ENCODE peak calls at places on chromosomes 16 and 17, in seven cellular contexts. One of them, this sample, is unnamed.

GRCh38 chr16:17885659-17886200 is 415.0 kb upstream of the XYLT1 start:
- DNase-seq in HepG2: no peak
- DNase-seq in A549: no peak
- DNase-seq in right lobe of liver: no peak
- DNase-seq in breast epithelium: no peak
- DNase-seq in testis: no peak
- DNase-seq in transverse colon: no peak
- DNase-seq in this sample: no peak

GRCh38 chr17:78329263-78330059 is 30.4 kb downstream of the SOCS3 start:
- DNase-seq in transverse colon: no peak
- DNase-seq in breast epithelium: no peak
- DNase-seq in HepG2: no peak
- DNase-seq in testis: no peak
- DNase-seq in A549: no peak
- DNase-seq in right lobe of liver: no peak
- DNase-seq in this sample: no peak

GRCh38 chr17:4636474-4637100 is 4.9 kb downstream of the ALOX15 start:
- DNase-seq in A549: no peak
- DNase-seq in right lobe of liver: no peak
- DNase-seq in breast epithelium: no peak
- DNase-seq in HepG2: no peak
- DNase-seq in testis: no peak
- DNase-seq in transverse colon: no peak
- DNase-seq in this sample: no peak

GRCh38 chr16:68319185-68319908 is 8.5 kb downstream of the PRMT7 start:
- DNase-seq in testis: no peak
- DNase-seq in transverse colon: no peak
- DNase-seq in HepG2: no peak
- DNase-seq in A549: no peak
- DNase-seq in breast epithelium: no peak
- DNase-seq in right lobe of liver: no peak
- DNase-seq in this sample: no peak

GRCh38 chr17:29557085-29557697 is 9.6 kb downstream of the ABHD15 start:
- DNase-seq in right lobe of liver: peak; percentile 66
- DNase-seq in testis: no peak
- DNase-seq in A549: no peak
- DNase-seq in HepG2: no peak
- DNase-seq in transverse colon: no peak
- DNase-seq in breast epithelium: no peak
- DNase-seq in this sample: no peak

GRCh38 chr17:13650096-13650675 is 48.5 kb upstream of the HS3ST3A1 start:
- DNase-seq in HepG2: no peak
- DNase-seq in A549: no peak
- DNase-seq in transverse colon: no peak
- DNase-seq in right lobe of liver: no peak
- DNase-seq in breast epithelium: no peak
- DNase-seq in testis: no peak
- DNase-seq in this sample: no peak

GRCh38 chr16:66324785-66325184 is 41.7 kb upstream of the CDH5 start:
- DNase-seq in testis: no peak
- DNase-seq in breast epithelium: no peak
- DNase-seq in A549: peak; percentile 64
- DNase-seq in HepG2: peak; percentile 23
- DNase-seq in right lobe of liver: no peak
- DNase-seq in transverse colon: no peak
- DNase-seq in this sample: no peak

GRCh38 chr17:81917565-81918332 is at the start of gene SIRT7:
- DNase-seq in testis: peak; percentile 75
- DNase-seq in A549: peak; percentile 97
- DNase-seq in transverse colon: peak; percentile 83
- DNase-seq in HepG2: peak; percentile 72
- DNase-seq in breast epithelium: no peak
- DNase-seq in right lobe of liver: peak; percentile 81
- DNase-seq in this sample: peak; percentile 92

GRCh38 chr16:11253009-11253994 is 2.7 kb downstream of the SOCS1 start:
- DNase-seq in right lobe of liver: no peak
- DNase-seq in breast epithelium: no peak
- DNase-seq in transverse colon: no peak
- DNase-seq in testis: no peak
- DNase-seq in HepG2: no peak
- DNase-seq in A549: no peak
- DNase-seq in this sample: no peak

GRCh38 chr17:74760404-74761105 is 12.1 kb downstream of the NHERF1 start:
- DNase-seq in transverse colon: no peak
- DNase-seq in HepG2: no peak
- DNase-seq in testis: no peak
- DNase-seq in breast epithelium: no peak
- DNase-seq in A549: no peak
- DNase-seq in right lobe of liver: peak; percentile 93
- DNase-seq in this sample: no peak

GRCh38 chr17:66900126-66901010 is 64.1 kb upstream of the CACNG4 start:
- DNase-seq in testis: no peak
- DNase-seq in HepG2: peak; percentile 33
- DNase-seq in transverse colon: no peak
- DNase-seq in breast epithelium: no peak
- DNase-seq in right lobe of liver: no peak
- DNase-seq in A549: peak; percentile 32
- DNase-seq in this sample: no peak

GRCh38 chr16:30357085-30357714 is 2.1 kb upstream of the CD2BP2 start:
- DNase-seq in testis: no peak
- DNase-seq in breast epithelium: no peak
- DNase-seq in HepG2: peak; percentile 36
- DNase-seq in transverse colon: no peak
- DNase-seq in A549: no peak
- DNase-seq in right lobe of liver: no peak
- DNase-seq in this sample: no peak

GRCh38 chr17:72031219-72031906 is 89.5 kb upstream of the SOX9 start:
- DNase-seq in testis: no peak
- DNase-seq in A549: no peak
- DNase-seq in breast epithelium: no peak
- DNase-seq in right lobe of liver: no peak
- DNase-seq in HepG2: no peak
- DNase-seq in transverse colon: no peak
- DNase-seq in this sample: no peak

GRCh38 chr16:54933281-54934150 is 2.9 kb downstream of the IRX5 start:
- DNase-seq in right lobe of liver: no peak
- DNase-seq in transverse colon: no peak
- DNase-seq in breast epithelium: no peak
- DNase-seq in A549: no peak
- DNase-seq in HepG2: no peak
- DNase-seq in testis: no peak
- DNase-seq in this sample: no peak

GRCh38 chr16:83966153-83966696 is 1.8 kb upstream of the NECAB2 start:
- DNase-seq in breast epithelium: no peak
- DNase-seq in A549: no peak
- DNase-seq in HepG2: no peak
- DNase-seq in right lobe of liver: no peak
- DNase-seq in transverse colon: no peak
- DNase-seq in testis: no peak
- DNase-seq in this sample: no peak

GRCh38 chr17:82324566-82325285 is 7.3 kb upstream of the CD7 start:
- DNase-seq in HepG2: no peak
- DNase-seq in A549: no peak
- DNase-seq in right lobe of liver: no peak
- DNase-seq in breast epithelium: no peak
- DNase-seq in testis: no peak
- DNase-seq in transverse colon: peak; percentile 60
- DNase-seq in this sample: no peak

GRCh38 chr17:56699186-56699895 is 105.8 kb downstream of the NOG start:
- DNase-seq in A549: peak; percentile 99
- DNase-seq in right lobe of liver: no peak
- DNase-seq in breast epithelium: peak; percentile 82
- DNase-seq in transverse colon: peak; percentile 39
- DNase-seq in testis: no peak
- DNase-seq in HepG2: no peak
- DNase-seq in this sample: no peak

GRCh38 chr17:78616946-78617345 is 39.8 kb upstream of the DNAH17 start:
- DNase-seq in transverse colon: no peak
- DNase-seq in testis: no peak
- DNase-seq in breast epithelium: no peak
- DNase-seq in right lobe of liver: no peak
- DNase-seq in HepG2: no peak
- DNase-seq in A549: no peak
- DNase-seq in this sample: no peak

GRCh38 chr16:23081675-23082119 is 67.6 kb downstream of the USP31 start:
- DNase-seq in HepG2: no peak
- DNase-seq in transverse colon: no peak
- DNase-seq in testis: peak; percentile 46
- DNase-seq in right lobe of liver: no peak
- DNase-seq in A549: peak; percentile 23
- DNase-seq in breast epithelium: no peak
- DNase-seq in this sample: no peak

GRCh38 chr16:1019234-1019933 is 37.8 kb downstream of the SOX8 start:
- DNase-seq in right lobe of liver: no peak
- DNase-seq in A549: no peak
- DNase-seq in breast epithelium: no peak
- DNase-seq in HepG2: no peak
- DNase-seq in testis: no peak
- DNase-seq in transverse colon: no peak
- DNase-seq in this sample: peak; percentile 56

GRCh38 chr16:53523126-53523804 is 20.3 kb upstream of the AKTIP start:
- DNase-seq in transverse colon: no peak
- DNase-seq in HepG2: peak; percentile 53
- DNase-seq in breast epithelium: no peak
- DNase-seq in A549: no peak
- DNase-seq in right lobe of liver: no peak
- DNase-seq in testis: no peak
- DNase-seq in this sample: no peak

DNA sequence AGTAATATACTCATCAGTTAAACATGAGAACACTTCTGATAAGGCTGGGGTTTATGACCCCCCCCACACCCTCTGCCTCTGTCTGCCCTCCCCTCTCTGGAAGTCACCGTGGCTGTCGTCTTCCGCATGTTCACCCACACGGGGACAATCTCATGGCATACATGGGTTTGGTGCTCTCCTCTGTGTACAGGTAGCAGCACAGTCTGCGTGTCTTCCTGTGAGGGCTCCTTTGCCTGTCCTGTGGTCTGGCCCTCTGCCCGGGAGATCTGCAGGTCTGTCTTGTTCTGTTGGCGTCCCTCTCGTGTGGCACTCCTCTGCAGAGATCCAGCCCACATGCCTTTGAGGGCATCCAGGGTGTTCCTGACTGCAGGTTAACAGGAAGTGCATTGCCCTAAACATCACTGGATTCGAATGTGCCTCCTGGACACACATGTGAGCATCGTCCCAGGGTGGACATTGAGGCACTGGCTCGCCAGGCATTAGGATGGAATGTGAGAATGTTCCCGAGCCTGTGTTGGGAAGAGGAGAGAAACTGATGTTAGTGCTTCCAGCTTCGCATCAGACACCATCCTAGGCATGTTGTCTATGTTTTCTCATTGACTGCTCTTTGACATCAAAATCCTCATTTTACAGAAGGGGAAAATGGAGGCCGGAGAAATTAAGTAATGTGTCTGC is 54.5 kb downstream of the NKD1 start:
- DNase-seq in transverse colon: peak; percentile 27
- DNase-seq in HepG2: no peak
- DNase-seq in breast epithelium: peak; percentile 80
- DNase-seq in right lobe of liver: no peak
- DNase-seq in A549: no peak
- DNase-seq in testis: no peak
- DNase-seq in this sample: no peak
- H3K4me1 ChIP-seq in transverse colon: peaks cover 59% of the 10 kb centered on the region
- H3K4me1 ChIP-seq in HepG2: peaks cover 71% of the 10 kb centered on the region
- H3K4me1 ChIP-seq in breast epithelium: peaks cover 12% of the 10 kb centered on the region
- H3K4me1 ChIP-seq in right lobe of liver: no peaks in the 10 kb centered on the region
- H3K4me1 ChIP-seq in A549: no peaks in the 10 kb centered on the region
- H3K4me1 ChIP-seq in testis: peaks cover 39% of the 10 kb centered on the region
- H3K4me1 ChIP-seq in this sample: peaks cover 14% of the 10 kb centered on the region

DNA sequence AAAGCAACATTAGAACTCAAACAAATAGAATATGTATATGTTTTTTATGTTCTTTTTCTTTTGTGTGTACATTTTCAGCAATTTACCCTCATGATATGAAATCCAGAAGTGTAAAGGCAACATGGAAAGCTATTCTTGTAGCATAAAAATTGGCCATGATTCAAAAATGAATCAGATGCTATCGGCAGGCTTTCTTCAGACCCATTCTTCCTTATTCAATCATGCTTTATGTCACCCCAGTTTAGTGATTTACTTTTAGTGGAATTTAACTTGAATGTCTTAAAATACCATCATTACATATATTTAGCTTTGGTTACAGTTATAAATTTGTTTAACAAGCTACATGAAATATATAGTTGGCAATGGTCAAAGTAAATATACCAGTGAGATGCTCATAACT is 21.4 kb upstream of the SMIM36 start:
- DNase-seq in breast epithelium: no peak
- DNase-seq in transverse colon: no peak
- DNase-seq in testis: no peak
- DNase-seq in HepG2: no peak
- DNase-seq in right lobe of liver: no peak
- DNase-seq in A549: no peak
- DNase-seq in this sample: no peak
- TF ChIP-seq POLR2A in breast epithelium: no peak
- TF ChIP-seq POLR2A in transverse colon: no peak
- TF ChIP-seq POLR2A in testis: no peak
- TF ChIP-seq POLR2A in HepG2: no peak
- TF ChIP-seq POLR2A in right lobe of liver: no peak
- TF ChIP-seq POLR2A in A549: no peak
- TF ChIP-seq POLR2A in this sample: no peak

GRCh38 chr17:8142887-8143580 is 9.2 kb downstream of the PER1 start:
- DNase-seq in testis: no peak
- DNase-seq in HepG2: no peak
- DNase-seq in A549: no peak
- DNase-seq in transverse colon: no peak
- DNase-seq in right lobe of liver: no peak
- DNase-seq in breast epithelium: no peak
- DNase-seq in this sample: no peak

GRCh38 chr17:8145811-8146210 is 6.4 kb downstream of the PER1 start:
- DNase-seq in transverse colon: no peak
- DNase-seq in breast epithelium: no peak
- DNase-seq in right lobe of liver: no peak
- DNase-seq in A549: no peak
- DNase-seq in testis: no peak
- DNase-seq in HepG2: no peak
- DNase-seq in this sample: no peak

GRCh38 chr17:8142158-8142886 is 9.9 kb downstream of the PER1 start:
- DNase-seq in breast epithelium: no peak
- DNase-seq in HepG2: no peak
- DNase-seq in testis: no peak
- DNase-seq in A549: no peak
- DNase-seq in transverse colon: no peak
- DNase-seq in right lobe of liver: no peak
- DNase-seq in this sample: no peak

GRCh38 chr17:8144401-8145295 is 7.6 kb downstream of the PER1 start:
- DNase-seq in testis: no peak
- DNase-seq in transverse colon: no peak
- DNase-seq in HepG2: no peak
- DNase-seq in right lobe of liver: no peak
- DNase-seq in breast epithelium: no peak
- DNase-seq in A549: no peak
- DNase-seq in this sample: no peak

GRCh38 chr17:8143581-8144400 is 8.4 kb downstream of the PER1 start:
- DNase-seq in right lobe of liver: no peak
- DNase-seq in breast epithelium: no peak
- DNase-seq in testis: no peak
- DNase-seq in A549: no peak
- DNase-seq in transverse colon: no peak
- DNase-seq in HepG2: no peak
- DNase-seq in this sample: no peak
- H3K4me1 ChIP-seq in right lobe of liver: peaks cover 9% of the 10 kb centered on the region
- H3K4me1 ChIP-seq in breast epithelium: no peaks in the 10 kb centered on the region
- H3K4me1 ChIP-seq in testis: no peaks in the 10 kb centered on the region
- H3K4me1 ChIP-seq in A549: peaks cover 5% of the 10 kb centered on the region
- H3K4me1 ChIP-seq in transverse colon: peaks cover 14% of the 10 kb centered on the region
- H3K4me1 ChIP-seq in HepG2: peaks cover 9% of the 10 kb centered on the region
- H3K4me1 ChIP-seq in this sample: no peaks in the 10 kb centered on the region

GRCh38 chr16:50550035-50550434 is 1.8 kb downstream of the NKD1 start:
- DNase-seq in testis: peak; percentile 17
- DNase-seq in transverse colon: no peak
- DNase-seq in right lobe of liver: no peak
- DNase-seq in A549: no peak
- DNase-seq in HepG2: no peak
- DNase-seq in breast epithelium: no peak
- DNase-seq in this sample: no peak
- TF ChIP-seq POLR2A in testis: no peak
- TF ChIP-seq POLR2A in transverse colon: no peak
- TF ChIP-seq POLR2A in right lobe of liver: no peak
- TF ChIP-seq POLR2A in A549: no peak
- TF ChIP-seq POLR2A in HepG2: no peak
- TF ChIP-seq POLR2A in breast epithelium: no peak
- TF ChIP-seq POLR2A in this sample: no peak

This sample was measured in heart left ventricle.